ENCODE peak calls at places on chromosomes 13 and 19, in seven cellular contexts. S is amygdala, M is immature natural killer cell, K is C1 segment of cervical spinal cord, L is HFFc6, J is nucleus accumbens, X is AG20443. R is an unnamed sample.

GRCh38 chr13:36998624-36999041 is 507 bp downstream of the ALG5 start:
- DNase-seq in S (peak), M (no peak), K (no peak), L (no peak), J (peak), X (peak), R (peak)

GRCh38 chr19:41409288-41409687 is 11.7 kb downstream of the BCKDHA start:
- DNase-seq in S (no peak), M (no peak), K (no peak), L (no peak), J (no peak), X (no peak), R (no peak)

GRCh38 chr13:39531646-39532045 is 71.3 kb downstream of the LHFPL6 start:
- DNase-seq in S (no peak), M (no peak), K (no peak), L (peak), J (no peak), X (no peak), R (no peak)

GRCh38 chr13:42272115-42272756 is at the start of gene AKAP11:
- DNase-seq in S (peak), M (peak), K (no peak), L (no peak), J (peak), X (peak), R (peak)

GRCh38 chr19:48393559-48394330 is at the start of gene GRIN2D:
- DNase-seq in S (peak), M (no peak), K (no peak), L (peak), J (no peak), X (no peak), R (no peak)

GRCh38 chr13:106536244-106537034 is 977 bp upstream of the EFNB2 start:
- DNase-seq in S (peak), M (peak), K (peak), L (peak), J (peak), X (peak), R (peak)

GRCh38 chr13:32225494-32225931 is 89.7 kb downstream of the ZAR1L start:
- DNase-seq in S (no peak), M (no peak), K (no peak), L (peak), J (no peak), X (peak), R (no peak)

GRCh38 chr13:113219311-113219940 is 10.0 kb downstream of the CUL4A start:
- DNase-seq in S (no peak), M (no peak), K (no peak), L (peak), J (no peak), X (no peak), R (no peak)

GRCh38 chr19:48419158-48419920 is 25.9 kb downstream of the GRIN2D start:
- DNase-seq in S (no peak), M (peak), K (peak), L (no peak), J (no peak), X (peak), R (peak)

GRCh38 chr19:30792561-30793505 is 420.6 kb downstream of the ZNF536 start:
- DNase-seq in S (no peak), M (no peak), K (no peak), L (no peak), J (no peak), X (no peak), R (no peak)

GRCh38 chr19:55088543-55089265 is 13.0 kb downstream of the EPS8L1 start:
- DNase-seq in S (peak), M (peak), K (no peak), L (peak), J (no peak), X (peak), R (peak)

GRCh38 chr13:32175307-32175706 is 139.9 kb downstream of the ZAR1L start:
- DNase-seq in S (no peak), M (no peak), K (no peak), L (no peak), J (no peak), X (no peak), R (no peak)

GRCh38 chr13:24148414-24149305 is 11.9 kb upstream of the SPATA13 start:
- DNase-seq in S (no peak), M (no peak), K (no peak), L (peak), J (no peak), X (peak), R (no peak)

GRCh38 chr13:26074706-26075105 is 22.9 kb upstream of the SHISA2 start:
- DNase-seq in S (no peak), M (no peak), K (no peak), L (no peak), J (no peak), X (peak), R (no peak)

GRCh38 chr13:29502391-29503008 is 93.0 kb downstream of the SLC7A1 start:
- DNase-seq in S (no peak), M (no peak), K (no peak), L (no peak), J (no peak), X (no peak), R (no peak)

GRCh38 chr13:20231839-20232555 is at the start of gene GJB6:
- DNase-seq in S (no peak), M (no peak), K (no peak), L (no peak), J (no peak), X (peak), R (no peak)